ENCODE peak calls at places on chromosomes 3 and 15, in nine cellular contexts. W, L, S, A, R, I, P, Y and G are unnamed samples.

GRCh38 chr15:90004671-90005070 is 3.5 kb downstream of the ZNF710 start:
- DNase-seq in I (peak; percentile 89), A (peak; percentile 55), R (no peak), W (no peak), S (no peak), L (no peak), Y (peak; percentile 95), P (peak; percentile 96), G (peak; percentile 58)

GRCh38 chr3:11059090-11059798 is 66.7 kb downstream of the SLC6A1 start:
- DNase-seq in I (peak; percentile 68), A (no peak), L (peak; percentile 67), R (peak; percentile 65), W (peak; percentile 30), S (peak; percentile 23), P (peak; percentile 41), Y (peak; percentile 76), G (peak; percentile 24)

GRCh38 chr3:100316656-100317069 is 17.9 kb upstream of the NIT2 start:
- DNase-seq in W (peak; percentile 64), P (peak; percentile 39), A (no peak), Y (peak; percentile 81), R (peak; percentile 13), S (no peak), L (peak; percentile 33), I (peak; percentile 68), G (peak; percentile 66)

GRCh38 chr15:40470423-40471104 is at the start of gene CHST14:
- DNase-seq in S (no peak), I (peak; percentile 39), R (peak; percentile 79), L (peak; percentile 58), W (peak; percentile 64), Y (peak; percentile 50), A (peak; percentile 69), P (peak; percentile 23), G (peak; percentile 68)

GRCh38 chr3:17149744-17150143 is 265.0 kb downstream of the PLCL2 start:
- DNase-seq in W (no peak), S (no peak), I (no peak), L (no peak), P (no peak), A (no peak), Y (no peak), R (no peak), G (no peak)

GRCh38 chr3:179865876-179866505 is 170.7 kb downstream of the PEX5L start:
- DNase-seq in A (no peak), W (no peak), I (peak; percentile 6), S (no peak), L (no peak), P (no peak), Y (no peak), R (no peak), G (no peak)

GRCh38 chr3:113277886-113278598 is 66.7 kb downstream of the BOC start:
- DNase-seq in P (no peak), R (no peak), A (no peak), Y (no peak), W (no peak), S (no peak), L (no peak), I (no peak), G (peak; percentile 18)

GRCh38 chr3:42189746-42190145 is 76.2 kb downstream of the CCK start:
- DNase-seq in S (no peak), W (no peak), Y (no peak), L (no peak), R (no peak), P (no peak), I (peak; percentile 36), A (no peak), G (no peak)

DNA sequence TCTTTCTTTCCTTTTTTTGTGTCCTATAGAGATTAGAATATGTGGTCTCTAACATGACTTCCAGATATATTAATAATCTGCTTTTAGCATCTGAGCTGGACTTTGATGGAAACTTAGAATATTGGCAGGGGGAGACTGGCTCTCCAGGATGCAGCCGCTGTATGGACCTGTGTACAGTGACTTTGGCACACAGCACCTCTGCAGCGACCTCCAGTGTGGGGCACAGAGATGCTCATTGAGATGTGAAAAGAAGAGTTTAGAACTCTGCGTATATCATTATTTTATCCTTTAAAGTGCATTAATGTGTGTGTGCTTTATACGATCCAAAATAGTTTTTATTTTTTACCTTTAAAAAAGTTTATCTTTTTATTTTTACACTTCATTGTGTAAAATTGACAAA is 18.3 kb downstream of the CFAP161 start:
- DNase-seq in I (no peak), A (no peak), R (no peak), S (no peak), Y (no peak), P (no peak), L (no peak), W (no peak), G (no peak)
- TF ChIP-seq CTCF in I (no peak), A (no peak), R (no peak), S (no peak), Y (no peak), P (no peak), L (no peak), W (peak; percentile 52), G (no peak)

GRCh38 chr15:51924146-51925068 is 47.2 kb downstream of the LEO1 start:
- DNase-seq in S (no peak), W (no peak), A (no peak), L (no peak), I (no peak), Y (no peak), R (peak; percentile 12), P (no peak), G (no peak)
- TF ChIP-seq CTCF in S (no peak), W (no peak), A (no peak), L (no peak), I (no peak), Y (no peak), R (no peak), P (no peak), G (no peak)

DNA sequence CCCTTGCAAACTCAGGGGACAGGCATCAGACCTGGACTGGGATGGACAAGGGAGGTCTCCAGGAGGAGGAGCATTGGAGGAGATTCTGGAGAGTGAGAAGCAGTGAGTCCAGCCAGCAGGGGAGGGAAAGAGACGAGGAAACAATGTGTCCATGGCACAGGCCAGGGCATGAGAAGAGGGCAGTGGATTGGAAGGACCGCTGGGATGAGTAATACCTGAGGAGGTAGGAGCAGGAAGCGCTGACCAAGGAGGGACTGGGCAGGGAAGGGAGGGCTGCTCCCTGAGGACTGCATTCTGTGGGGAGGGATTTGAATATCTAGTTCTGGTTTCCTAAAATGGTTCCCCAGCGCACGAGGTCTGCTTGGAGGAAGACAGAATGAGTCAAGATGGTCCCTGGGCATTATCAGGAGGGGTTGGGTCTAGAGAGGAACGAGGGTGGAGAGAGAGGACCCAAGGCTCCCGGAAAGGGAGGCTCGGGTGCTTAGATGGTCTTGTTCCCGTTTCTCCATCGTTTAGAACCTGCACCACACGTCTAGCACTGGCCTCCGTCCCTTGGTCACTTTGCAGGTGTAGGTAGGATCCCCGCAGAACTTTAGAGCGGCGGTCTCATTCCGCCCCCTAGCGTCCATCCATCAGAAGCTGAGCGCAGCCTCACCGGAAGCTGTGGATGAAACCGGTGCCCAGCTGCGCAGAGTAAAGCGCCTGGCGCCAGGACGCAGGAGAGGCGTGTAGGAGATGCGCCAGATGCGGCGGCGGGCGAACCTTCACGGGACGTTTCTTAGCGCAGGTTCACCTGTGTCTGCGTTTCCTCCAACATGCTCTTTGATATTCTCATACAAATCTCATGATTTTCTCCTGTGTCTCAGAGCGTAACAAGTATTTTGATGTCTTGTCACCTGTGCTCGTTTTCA is 190.7 kb upstream of the NDN start:
- DNase-seq in S (no peak), A (peak; percentile 51), L (peak; percentile 26), W (no peak), R (peak; percentile 77), P (no peak), I (no peak), Y (peak; percentile 17), G (peak; percentile 4)
- TF ChIP-seq CTCF in S (peak; percentile 34), A (peak; percentile 63), L (peak; percentile 61), W (no peak), R (peak; percentile 66), P (peak; percentile 41), I (peak; percentile 51), Y (peak; percentile 35), G (peak; percentile 14)

DNA sequence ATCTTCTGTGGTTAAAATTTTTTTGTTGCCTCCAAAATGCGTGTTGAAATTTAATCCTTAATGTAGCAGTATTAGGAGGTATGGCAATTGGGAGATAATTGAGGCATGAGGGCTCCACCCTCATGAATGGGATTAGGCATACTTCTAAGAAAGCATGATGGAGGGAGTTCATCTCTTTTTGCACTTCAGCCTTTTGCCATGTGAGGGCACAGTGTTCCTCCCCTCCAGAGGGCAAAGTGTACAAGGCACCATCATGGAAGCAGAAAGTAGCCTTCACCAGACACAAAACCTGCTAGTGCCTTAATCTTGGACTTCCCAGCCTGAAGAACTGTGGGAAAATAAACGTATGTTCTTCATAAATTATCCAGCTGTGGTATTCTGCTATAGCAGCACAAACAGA is 429.5 kb downstream of the ZIC1 start:
- DNase-seq in A (no peak), I (no peak), Y (peak; percentile 32), S (no peak), W (no peak), P (no peak), R (no peak), L (no peak), G (peak; percentile 50)
- TF ChIP-seq CTCF in A (no peak), I (peak; percentile 18), Y (peak; percentile 46), S (no peak), W (peak; percentile 18), P (no peak), R (no peak), L (no peak), G (peak; percentile 11)

DNA sequence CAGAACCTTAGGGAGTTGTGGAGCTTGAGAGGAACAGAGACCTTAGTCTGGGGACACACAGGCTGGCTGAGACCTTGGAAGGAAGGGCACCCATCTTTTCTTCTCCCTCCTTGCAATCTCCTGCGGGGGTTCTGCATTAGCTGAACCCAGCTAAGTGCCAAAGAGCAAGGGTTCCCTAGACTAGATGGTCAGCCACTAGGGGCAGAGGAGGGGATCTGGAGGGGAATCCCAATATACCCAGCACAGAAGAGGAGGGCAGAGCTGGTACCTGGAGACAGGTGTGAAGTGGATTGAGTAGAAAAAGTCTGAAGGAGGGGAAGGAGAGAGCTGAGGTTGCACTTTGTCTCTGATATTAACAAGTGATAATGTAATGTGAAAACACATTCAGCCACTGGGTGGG is 212.8 kb downstream of the ADAMTS9 start:
- DNase-seq in S (no peak), A (no peak), L (no peak), R (no peak), P (no peak), W (no peak), Y (no peak), I (no peak), G (no peak)
- TF ChIP-seq CTCF in S (no peak), A (no peak), L (no peak), R (no peak), P (no peak), W (peak; percentile 28), Y (peak; percentile 27), I (no peak), G (no peak)

GRCh38 chr15:74817370-74817737 is 4.7 kb downstream of the LMAN1L start:
- DNase-seq in L (peak; percentile 69), W (no peak), Y (peak; percentile 11), I (no peak), R (no peak), S (no peak), P (no peak), A (no peak), G (peak; percentile 50)
- TF ChIP-seq CTCF in L (no peak), W (no peak), Y (peak; percentile 22), I (peak; percentile 25), R (no peak), S (no peak), P (no peak), A (no peak), G (peak; percentile 45)

GRCh38 chr3:128567705-128568356 is 74.8 kb upstream of the GATA2 start:
- DNase-seq in W (no peak), R (no peak), S (no peak), Y (no peak), I (no peak), A (no peak), P (no peak), L (no peak), G (no peak)
- TF ChIP-seq CTCF in W (no peak), R (no peak), S (no peak), Y (no peak), I (no peak), A (no peak), P (no peak), L (no peak), G (peak; percentile 3)